ENCODE peak calls at places on chromosomes 6 and 20, in seven cellular contexts. K is HepG2, P is WTC11, O is HEK293T, Q is H1, I is GM12878, M is K562. A is an unnamed sample.

GRCh38 chr6:5730586-5731263 is 276.0 kb downstream of the NRN1 start:
- DNase-seq in K (no peak), P (no peak), O (no peak), Q (no peak), I (no peak), M (no peak), A (no peak)

GRCh38 chr20:33016581-33017109 is 9.1 kb downstream of the BPIFB2 start:
- DNase-seq in K (no peak), P (no peak), O (no peak), Q (no peak), I (no peak), M (no peak), A (no peak)

GRCh38 chr6:65566117-65566516 is 140.9 kb downstream of the EYS start:
- DNase-seq in K (peak), P (no peak), O (no peak), Q (no peak), I (no peak), M (no peak), A (no peak)

GRCh38 chr20:10770753-10771152 is 97.0 kb upstream of the JAG1 start:
- DNase-seq in K (no peak), P (no peak), O (no peak), Q (no peak), I (no peak), M (no peak), A (no peak)

GRCh38 chr6:156725712-156726111 is 51.5 kb upstream of the ARID1B start:
- DNase-seq in K (no peak), P (no peak), O (no peak), Q (no peak), I (no peak), M (no peak), A (no peak)

GRCh38 chr6:72952808-72953630 is 272.3 kb downstream of the KHDC1L start:
- DNase-seq in K (no peak), P (no peak), O (no peak), Q (no peak), I (no peak), M (no peak), A (no peak)

GRCh38 chr20:53679597-53680309 is 86.1 kb upstream of the ZNF217 start:
- DNase-seq in K (peak), P (no peak), O (no peak), Q (no peak), I (no peak), M (no peak), A (no peak)

GRCh38 chr6:5671604-5672559 is 334.8 kb downstream of the NRN1 start:
- DNase-seq in K (no peak), P (no peak), O (no peak), Q (no peak), I (no peak), M (no peak), A (no peak)

GRCh38 chr20:33373735-33374605 is 27.3 kb downstream of the CDK5RAP1 start:
- DNase-seq in K (peak), P (no peak), O (no peak), Q (no peak), I (no peak), M (no peak), A (no peak)

GRCh38 chr6:52741872-52742271 is 21.4 kb downstream of the GSTA2 start:
- DNase-seq in K (no peak), P (no peak), O (no peak), Q (no peak), I (no peak), M (no peak), A (no peak)

GRCh38 chr6:70298070-70298469 is 4.8 kb downstream of the COL9A1 start:
- DNase-seq in K (no peak), P (no peak), O (no peak), Q (no peak), I (no peak), M (no peak), A (no peak)

GRCh38 chr20:62739581-62740285 is 31.1 kb downstream of the NTSR1 start:
- DNase-seq in K (no peak), P (peak), O (no peak), Q (no peak), I (no peak), M (no peak), A (no peak)

GRCh38 chr20:17344775-17345174 is 117.9 kb downstream of the PCSK2 start:
- DNase-seq in K (no peak), P (no peak), O (no peak), Q (no peak), I (no peak), M (no peak), A (no peak)

GRCh38 chr20:45392733-45393132 is 14.6 kb upstream of the TP53TG5 start:
- DNase-seq in K (no peak), P (no peak), O (no peak), Q (no peak), I (no peak), M (no peak), A (no peak)

GRCh38 chr6:139148557-139149220 is 13.8 kb downstream of the HECA start:
- DNase-seq in K (no peak), P (no peak), O (no peak), Q (no peak), I (no peak), M (no peak), A (no peak)

GRCh38 chr6:40912158-40912946 is 126.7 kb downstream of the UNC5CL start:
- DNase-seq in K (peak), P (peak), O (peak), Q (no peak), I (peak), M (peak), A (no peak)

GRCh38 chr20:8854566-8854965 is 214.3 kb upstream of the PLCB4 start:
- DNase-seq in K (no peak), P (peak), O (no peak), Q (no peak), I (no peak), M (peak), A (no peak)
- TF ChIP-seq SP1 in K (no peak), P (no peak), O (no peak), Q (no peak), I (no peak), M (no peak), A (no peak)

DNA sequence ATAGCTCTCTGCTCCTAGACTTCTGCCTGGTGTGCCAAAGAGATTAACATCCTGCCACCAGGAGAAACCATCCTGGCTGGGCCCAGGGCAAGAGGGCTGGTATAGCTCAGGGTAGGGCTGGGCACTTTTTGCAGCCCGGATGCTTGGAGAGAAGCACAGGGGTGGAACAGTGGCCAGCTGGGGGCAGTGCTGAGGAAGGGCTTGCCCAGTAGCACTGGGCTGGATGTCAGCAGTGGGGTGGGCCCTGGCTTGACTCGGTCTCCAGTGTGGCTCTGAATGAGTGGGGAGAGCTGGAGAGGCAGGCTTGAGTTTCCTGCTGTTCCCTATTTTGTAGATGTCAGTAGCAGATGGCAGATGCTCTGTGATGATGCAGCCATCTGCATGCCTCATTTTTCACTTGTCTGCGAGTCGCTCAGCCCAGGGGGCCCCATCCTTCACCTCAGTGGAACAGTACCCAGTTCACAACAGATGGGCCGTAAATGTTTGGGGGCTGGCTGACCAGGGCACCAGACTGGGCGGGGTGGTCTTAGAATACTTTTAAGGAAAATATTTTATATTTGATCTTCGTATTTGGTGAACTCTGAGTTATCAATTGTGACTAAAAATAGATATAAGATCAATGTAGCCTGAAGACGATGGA is 56.4 kb upstream of the TULP1 start:
- DNase-seq in K (peak), P (peak), O (peak), Q (peak), I (no peak), M (peak), A (no peak)
- TF ChIP-seq SP1 in K (no peak), P (no peak), O (no peak), Q (no peak), I (no peak), M (no peak), A (no peak)

GRCh38 chr20:52269926-52270325 is 78.3 kb upstream of the ZFP64 start:
- DNase-seq in K (no peak), P (no peak), O (no peak), Q (no peak), I (no peak), M (no peak), A (no peak)
- TF ChIP-seq SP1 in K (no peak), P (no peak), O (no peak), Q (no peak), I (no peak), M (no peak), A (no peak)

GRCh38 chr6:126539022-126539421 is 199.1 kb downstream of the CENPW start:
- DNase-seq in K (no peak), P (no peak), O (no peak), Q (no peak), I (no peak), M (no peak), A (peak)
- TF ChIP-seq SP1 in K (no peak), P (no peak), O (no peak), Q (no peak), I (no peak), M (no peak), A (peak)

DNA sequence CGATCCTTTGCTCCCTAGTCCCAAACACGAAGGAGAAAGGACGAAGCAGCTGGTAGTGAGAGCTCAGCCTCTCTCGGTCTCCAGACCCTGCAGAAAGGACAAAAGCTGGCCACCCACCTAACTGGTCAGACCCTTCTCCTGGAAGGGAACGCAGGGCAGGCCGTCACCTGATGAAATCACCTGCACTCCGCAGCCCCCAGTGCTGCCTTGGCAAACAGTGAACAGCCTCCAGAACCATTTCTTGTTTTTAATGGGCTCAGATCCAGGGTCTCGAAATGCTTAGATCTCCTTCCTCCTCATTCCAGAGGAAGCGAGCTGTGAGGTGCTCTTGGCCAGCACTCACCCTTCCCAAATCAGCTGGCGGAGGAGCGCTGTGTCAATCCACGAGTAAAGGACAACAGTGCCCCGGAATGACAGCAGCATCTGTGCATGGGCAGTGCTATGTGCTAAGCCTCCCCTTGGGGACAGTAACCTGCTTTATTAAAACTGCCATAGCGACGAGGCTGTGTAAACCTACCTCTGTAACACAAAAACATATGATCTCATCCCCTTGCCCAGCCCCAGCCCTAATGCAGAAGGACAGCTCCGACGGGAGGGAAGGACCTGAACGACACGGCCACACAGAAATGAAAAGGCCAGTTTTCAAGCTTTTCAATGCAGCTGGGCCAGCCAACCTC is 43.5 kb downstream of the SULF2 start:
- DNase-seq in K (peak), P (no peak), O (peak), Q (no peak), I (no peak), M (no peak), A (no peak)
- TF ChIP-seq SP1 in K (no peak), P (no peak), O (no peak), Q (no peak), I (no peak), M (no peak), A (no peak)

GRCh38 chr20:1565461-1565860 is 8.0 kb upstream of the SIRPD start:
- DNase-seq in K (peak), P (no peak), O (no peak), Q (no peak), I (no peak), M (no peak), A (no peak)

GRCh38 chr20:1568166-1568490 is 10.6 kb upstream of the SIRPD start:
- DNase-seq in K (peak), P (no peak), O (no peak), Q (no peak), I (no peak), M (no peak), A (no peak)

GRCh38 chr20:1566701-1567100 is 9.2 kb upstream of the SIRPD start:
- DNase-seq in K (peak), P (no peak), O (no peak), Q (no peak), I (no peak), M (no peak), A (no peak)

GRCh38 chr20:1567392-1568165 is 10.1 kb upstream of the SIRPD start:
- DNase-seq in K (peak), P (no peak), O (no peak), Q (no peak), I (no peak), M (no peak), A (peak)

DNA sequence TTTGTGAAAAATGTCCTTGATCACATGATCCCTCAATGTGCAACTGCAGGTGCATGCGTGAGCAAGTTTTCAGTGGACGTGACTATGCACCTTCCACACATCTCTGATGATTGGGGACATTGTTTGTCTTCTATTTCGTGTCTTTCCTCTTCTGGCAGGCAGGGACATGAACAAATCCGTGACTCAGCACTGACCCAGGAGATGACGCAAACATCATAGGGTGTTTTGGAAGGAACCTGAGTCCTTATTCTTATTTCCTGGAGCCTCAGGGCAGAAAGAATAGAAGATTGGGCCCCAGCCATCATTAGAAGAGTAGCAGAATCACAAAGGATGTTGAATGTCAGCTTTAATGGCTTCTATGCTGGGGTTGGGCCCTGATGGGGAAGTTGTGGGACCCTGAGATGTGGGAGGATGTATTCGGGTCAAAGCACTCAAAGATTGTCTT is 11.9 kb upstream of the SIRPD start:
- DNase-seq in K (peak), P (no peak), O (no peak), Q (no peak), I (no peak), M (peak), A (peak)
- TF ChIP-seq SP1 in K (no peak), P (no peak), O (no peak), Q (no peak), I (no peak), M (no peak), A (peak)

DNA sequence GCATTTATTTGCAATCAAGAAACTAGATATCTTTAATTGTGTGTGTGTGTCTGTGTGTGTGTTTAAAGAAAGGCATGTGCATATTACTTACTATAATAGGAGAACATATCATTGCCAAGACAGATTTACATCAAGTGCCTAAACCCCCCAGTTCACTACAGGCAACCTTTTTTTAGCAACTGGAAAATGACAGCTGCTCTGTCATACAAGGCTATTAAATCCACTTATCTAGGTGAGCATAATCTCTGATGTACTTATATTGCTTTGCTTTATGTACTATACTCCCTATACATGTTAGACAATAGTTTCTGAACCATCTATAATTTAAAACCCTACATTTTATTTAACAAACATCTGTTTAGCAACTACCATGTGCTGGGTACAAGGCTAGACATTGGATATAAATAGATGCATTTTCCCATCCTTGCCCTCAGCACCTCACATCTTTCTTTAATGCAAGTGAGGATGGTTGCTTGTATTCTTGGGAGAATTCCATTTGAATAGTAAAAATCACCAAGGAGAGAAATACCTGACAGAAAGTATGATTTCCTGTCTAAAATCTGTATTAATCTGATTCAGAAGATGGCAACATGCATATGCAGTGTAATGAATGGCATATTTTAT is 398.3 kb downstream of the LAMA2 start:
- DNase-seq in K (no peak), P (no peak), O (no peak), Q (no peak), I (no peak), M (no peak), A (no peak)
- TF ChIP-seq SP1 in K (no peak), P (no peak), O (no peak), Q (no peak), I (no peak), M (no peak), A (no peak)

DNA sequence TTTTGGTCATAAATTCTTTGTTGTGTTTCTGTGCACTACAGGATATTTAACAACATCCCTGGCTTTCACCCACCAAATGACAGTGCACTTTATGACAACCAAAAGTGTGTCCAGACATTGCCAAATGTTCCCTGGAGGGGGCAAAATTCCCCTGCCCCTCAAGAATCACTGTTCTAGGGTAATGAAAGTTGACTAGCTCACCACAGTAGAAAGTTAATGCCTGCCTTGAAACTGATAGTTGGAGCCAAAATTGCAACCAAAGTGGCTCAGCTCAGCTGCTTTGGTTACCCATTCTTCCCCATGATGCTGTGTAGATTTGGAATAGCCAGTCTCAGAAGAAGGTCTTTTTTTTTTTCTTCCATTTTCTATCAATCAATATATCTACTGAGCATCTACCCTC is 150.6 kb downstream of the RALGAPA2 start:
- DNase-seq in K (no peak), P (no peak), O (no peak), Q (no peak), I (peak), M (no peak), A (no peak)
- TF ChIP-seq SP1 in K (no peak), P (no peak), O (no peak), Q (no peak), I (no peak), M (no peak), A (no peak)

DNA sequence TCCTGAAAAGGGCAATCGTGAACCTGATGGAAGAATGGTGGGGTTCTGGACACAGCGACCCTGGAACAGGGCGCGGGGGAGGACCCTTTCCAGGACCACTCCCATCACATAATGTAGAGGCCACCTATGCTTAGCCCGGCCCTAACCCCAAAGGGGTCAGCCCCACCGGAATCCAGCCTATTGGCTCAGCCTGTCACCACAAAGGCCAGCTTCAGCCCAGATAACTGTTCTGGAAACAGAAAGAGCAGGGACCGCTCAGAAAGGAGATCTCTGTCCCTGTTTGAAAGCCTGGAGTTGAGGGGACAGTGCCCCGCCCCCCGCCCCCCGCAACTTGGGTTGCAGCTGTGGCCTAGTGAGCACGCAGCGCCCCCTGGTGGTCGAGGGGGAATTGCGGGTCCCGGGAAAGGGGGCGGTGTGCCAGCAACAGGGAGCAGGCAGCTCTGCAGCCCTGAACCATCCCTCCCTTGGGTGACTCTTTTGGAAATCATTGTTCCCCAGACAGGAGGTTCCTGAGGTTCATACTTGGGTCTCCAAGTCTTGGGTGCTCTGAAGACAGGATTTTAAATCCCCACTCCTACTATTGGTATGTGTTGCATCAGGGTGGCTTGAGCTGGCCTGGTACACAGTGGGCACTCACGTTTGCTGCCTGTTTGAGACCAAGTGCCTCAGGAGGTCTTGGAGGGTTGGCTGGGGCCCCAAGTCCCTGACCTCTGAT is 1.5 kb downstream of the SIGLEC1 start:
- DNase-seq in K (peak), P (peak), O (peak), Q (peak), I (no peak), M (peak), A (peak)
- TF ChIP-seq SP1 in K (no peak), P (peak), O (no peak), Q (no peak), I (no peak), M (no peak), A (no peak)

A was measured in HCT116.